ENCODE peak calls at places on chromosomes 13 and 19, in six cellular contexts. D, P, M, Z, F and K are unnamed samples.

GRCh38 chr13:34466301-34466700 is 475.8 kb upstream of the NBEA start:
- DNase-seq in D (no peak), P (no peak), M (no peak), Z (no peak), F (no peak), K (no peak)

GRCh38 chr13:106858910-106859309 is 291.0 kb upstream of the ARGLU1 start:
- DNase-seq in D (no peak), P (no peak), M (no peak), Z (no peak), F (no peak), K (no peak)

GRCh38 chr13:21033866-21034601 is 27.4 kb downstream of the LATS2 start:
- DNase-seq in D (no peak), P (no peak), M (no peak), Z (no peak), F (no peak), K (peak; percentile 19)

GRCh38 chr13:113052971-113053370 is 52.6 kb upstream of the F7 start:
- DNase-seq in D (no peak), P (no peak), M (no peak), Z (no peak), F (no peak), K (no peak)

GRCh38 chr13:72170571-72170970 is 303.6 kb upstream of the DACH1 start:
- DNase-seq in D (no peak), P (no peak), M (no peak), Z (no peak), F (no peak), K (no peak)

GRCh38 chr19:42352216-42352892 is 26.9 kb downstream of the MEGF8 start:
- DNase-seq in D (no peak), P (peak; percentile 74), M (no peak), Z (no peak), F (peak; percentile 24), K (no peak)

GRCh38 chr13:82370306-82370705 is 1512.0 kb downstream of the SLITRK1 start:
- DNase-seq in D (no peak), P (no peak), M (no peak), Z (no peak), F (no peak), K (peak; percentile 45)

GRCh38 chr19:33303791-33304759 is 1.7 kb upstream of the CEBPA start:
- DNase-seq in D (no peak), P (no peak), M (no peak), Z (no peak), F (no peak), K (no peak)

GRCh38 chr19:38706792-38707511 is 37.3 kb downstream of the CAPN12 start:
- DNase-seq in D (no peak), P (no peak), M (no peak), Z (no peak), F (no peak), K (no peak)

GRCh38 chr19:48445256-48445605 is 552 bp upstream of the GRWD1 start:
- DNase-seq in D (no peak), P (peak; percentile 86), M (peak; percentile 81), Z (no peak), F (peak; percentile 81), K (peak; percentile 93)

GRCh38 chr13:106568225-106569003 is 477 bp upstream of the ARGLU1 start:
- DNase-seq in D (no peak), P (no peak), M (no peak), Z (no peak), F (peak; percentile 63), K (no peak)

GRCh38 chr13:84230568-84230967 is 348.3 kb upstream of the SLITRK1 start:
- DNase-seq in D (no peak), P (no peak), M (no peak), Z (no peak), F (no peak), K (no peak)